ENCODE peak calls at places on chromosomes 3 and 15, in eight cellular contexts. V is HTR-8/SVneo, F is kidney, K is astrocyte of the spinal cord, I is endothelial cell, Z is NCI-H774, N is AG09309, R is mammary epithelial cell. W is an unnamed sample.

GRCh38 chr15:101123222-101123910 is 128.5 kb downstream of the CHSY1 start:
- DNase-seq in Z (no peak), I (no peak), K (peak), R (no peak), V (no peak), N (peak), F (peak), W (no peak)

GRCh38 chr3:190601597-190601996 is 87.7 kb downstream of the IL1RAP start:
- DNase-seq in R (no peak), N (no peak), V (no peak), K (no peak), F (peak), I (no peak), Z (no peak), W (no peak)

GRCh38 chr3:9147215-9147895 is 102.1 kb downstream of the SRGAP3 start:
- DNase-seq in V (no peak), F (no peak), N (no peak), R (no peak), I (no peak), K (peak), Z (no peak), W (no peak)

GRCh38 chr15:66701422-66702034 is 508 bp upstream of the SMAD6 start:
- DNase-seq in K (peak), Z (no peak), F (peak), I (peak), R (peak), V (no peak), N (no peak), W (no peak)

GRCh38 chr3:58190882-58191281 is 19.9 kb downstream of the DNASE1L3 start:
- DNase-seq in N (no peak), I (no peak), F (no peak), Z (no peak), V (no peak), K (no peak), R (no peak), W (peak)

GRCh38 chr15:64092864-64093626 is 593 bp downstream of the CIAO2A start:
- DNase-seq in K (peak), V (peak), N (no peak), R (peak), I (peak), Z (no peak), F (no peak), W (no peak)

GRCh38 chr15:25057574-25057973 is 102.8 kb downstream of the SNRPN start:
- DNase-seq in K (no peak), N (no peak), V (no peak), F (no peak), I (no peak), R (no peak), Z (no peak), W (peak)

GRCh38 chr15:29268706-29269484 is 727 bp downstream of the NSMCE3 start:
- DNase-seq in N (no peak), I (peak), F (peak), K (peak), R (peak), Z (no peak), V (peak), W (no peak)

GRCh38 chr3:78569820-78570219 is 1198.0 kb downstream of the ROBO1 start:
- DNase-seq in F (no peak), V (no peak), K (no peak), R (no peak), N (no peak), I (no peak), Z (no peak), W (no peak)

GRCh38 chr3:66481071-66482001 is 19.5 kb downstream of the LRIG1 start:
- DNase-seq in I (no peak), Z (no peak), V (no peak), K (no peak), R (no peak), F (no peak), N (no peak), W (no peak)

GRCh38 chr15:63107895-63108546 is 13.6 kb upstream of the LACTB start:
- DNase-seq in F (peak), I (no peak), K (peak), V (peak), Z (no peak), N (peak), R (peak), W (no peak)

GRCh38 chr15:39642011-39642640 is 61.2 kb downstream of the THBS1 start:
- DNase-seq in K (peak), R (peak), F (no peak), V (peak), N (peak), Z (no peak), I (no peak), W (no peak)

W was measured in chondrocyte.